ENCODE peak calls at places on chromosomes 4 and X, in four cellular contexts. P, M, S and H are unnamed samples.

GRCh38 chrX:30593435-30594200 is 16.1 kb upstream of the TASL start:
- DNase-seq in P (no peak), M (no peak), S (no peak), H (no peak)

GRCh38 chrX:151929131-151929530 is 16.4 kb downstream of the MAGEA4 start:
- DNase-seq in S (no peak), P (no peak), M (no peak), H (no peak)

GRCh38 chr4:101597204-101597603 is 193.3 kb upstream of the BANK1 start:
- DNase-seq in P (no peak), M (no peak), S (no peak), H (no peak)

GRCh38 chr4:6891436-6892170 is 18.0 kb upstream of the TBC1D14 start:
- DNase-seq in P (peak), M (no peak), S (no peak), H (no peak)

GRCh38 chrX:149491812-149492211 is 13.3 kb downstream of the IDS start:
- DNase-seq in S (no peak), M (no peak), P (no peak), H (no peak)

GRCh38 chr4:108155373-108155772 is 13.4 kb downstream of the LEF1 start:
- DNase-seq in M (no peak), P (no peak), S (no peak), H (peak)

GRCh38 chr4:140095694-140096482 is 58.1 kb downstream of the MAML3 start:
- DNase-seq in P (peak), M (peak), S (peak), H (peak)

GRCh38 chr4:158253350-158253980 is 43.2 kb downstream of the TMEM144 start:
- DNase-seq in S (peak), P (peak), M (peak), H (peak)

GRCh38 chr4:32775049-32775448 is 2054.9 kb downstream of the PCDH7 start:
- DNase-seq in P (peak), M (no peak), S (no peak), H (no peak)